ENCODE peak calls at places on chromosome 12, in eight cellular contexts. One of them, this sample, is unnamed.
A peak's percentile ranks its signal among the peaks of the same experiment; 100 is the strongest.

GRCh38 chr12:64943686-64944085 is 119.2 kb downstream of the TBC1D30 start:
- DNase-seq in Peyer's patch: no peak
- DNase-seq in erythroblast: no peak
- DNase-seq in IMR-90: no peak
- DNase-seq in uterus: no peak
- DNase-seq in heart left ventricle: no peak
- DNase-seq in GM12892: no peak
- DNase-seq in stomach: no peak
- DNase-seq in this sample: no peak

GRCh38 chr12:52260351-52261210 is 13.9 kb upstream of the KRT86 start:
- DNase-seq in Peyer's patch: no peak
- DNase-seq in erythroblast: no peak
- DNase-seq in IMR-90: peak; percentile 80
- DNase-seq in uterus: no peak
- DNase-seq in heart left ventricle: no peak
- DNase-seq in GM12892: no peak
- DNase-seq in stomach: no peak
- DNase-seq in this sample: no peak

GRCh38 chr12:5554711-5555110 is 122.8 kb downstream of the NTF3 start:
- DNase-seq in Peyer's patch: no peak
- DNase-seq in erythroblast: no peak
- DNase-seq in IMR-90: peak; percentile 58
- DNase-seq in uterus: no peak
- DNase-seq in heart left ventricle: no peak
- DNase-seq in GM12892: no peak
- DNase-seq in stomach: no peak
- DNase-seq in this sample: no peak

GRCh38 chr12:77049767-77050353 is 15.5 kb downstream of the E2F7 start:
- DNase-seq in Peyer's patch: no peak
- DNase-seq in erythroblast: peak; percentile 66
- DNase-seq in IMR-90: peak; percentile 70
- DNase-seq in uterus: no peak
- DNase-seq in heart left ventricle: no peak
- DNase-seq in GM12892: no peak
- DNase-seq in stomach: no peak
- DNase-seq in this sample: no peak

GRCh38 chr12:2319136-2319535 is 266.3 kb downstream of the CACNA1C start:
- DNase-seq in Peyer's patch: no peak
- DNase-seq in erythroblast: no peak
- DNase-seq in IMR-90: no peak
- DNase-seq in uterus: no peak
- DNase-seq in heart left ventricle: no peak
- DNase-seq in GM12892: no peak
- DNase-seq in stomach: no peak
- DNase-seq in this sample: no peak

GRCh38 chr12:113432976-113433375 is 10.8 kb downstream of the SDSL start:
- DNase-seq in Peyer's patch: no peak
- DNase-seq in erythroblast: no peak
- DNase-seq in IMR-90: no peak
- DNase-seq in uterus: no peak
- DNase-seq in heart left ventricle: no peak
- DNase-seq in GM12892: no peak
- DNase-seq in stomach: no peak
- DNase-seq in this sample: no peak

GRCh38 chr12:53623526-53623925 is 2.7 kb downstream of the ATF7 start:
- DNase-seq in Peyer's patch: no peak
- DNase-seq in erythroblast: peak; percentile 30
- DNase-seq in IMR-90: peak; percentile 66
- DNase-seq in uterus: no peak
- DNase-seq in heart left ventricle: no peak
- DNase-seq in GM12892: no peak
- DNase-seq in stomach: no peak
- DNase-seq in this sample: no peak

GRCh38 chr12:7856516-7856915 is 16.2 kb downstream of the SLC2A14 start:
- DNase-seq in Peyer's patch: no peak
- DNase-seq in erythroblast: no peak
- DNase-seq in IMR-90: peak; percentile 31
- DNase-seq in uterus: no peak
- DNase-seq in heart left ventricle: no peak
- DNase-seq in GM12892: no peak
- DNase-seq in stomach: no peak
- DNase-seq in this sample: no peak

GRCh38 chr12:21662122-21662792 is 4.6 kb upstream of the LDHB start:
- DNase-seq in Peyer's patch: no peak
- DNase-seq in erythroblast: no peak
- DNase-seq in IMR-90: no peak
- DNase-seq in uterus: no peak
- DNase-seq in heart left ventricle: no peak
- DNase-seq in GM12892: no peak
- DNase-seq in stomach: no peak
- DNase-seq in this sample: no peak

GRCh38 chr12:21656931-21657335 is 709 bp downstream of the LDHB start:
- DNase-seq in Peyer's patch: peak; percentile 52
- DNase-seq in erythroblast: peak; percentile 71
- DNase-seq in IMR-90: peak; percentile 50
- DNase-seq in uterus: no peak
- DNase-seq in heart left ventricle: no peak
- DNase-seq in GM12892: no peak
- DNase-seq in stomach: peak; percentile 43
- DNase-seq in this sample: peak; percentile 31

GRCh38 chr12:21655594-21655993 is 2.0 kb downstream of the LDHB start:
- DNase-seq in Peyer's patch: no peak
- DNase-seq in erythroblast: peak; percentile 60
- DNase-seq in IMR-90: no peak
- DNase-seq in uterus: no peak
- DNase-seq in heart left ventricle: no peak
- DNase-seq in GM12892: no peak
- DNase-seq in stomach: no peak
- DNase-seq in this sample: no peak

GRCh38 chr12:21659383-21659782 is 1.7 kb upstream of the LDHB start:
- DNase-seq in Peyer's patch: no peak
- DNase-seq in erythroblast: peak; percentile 6
- DNase-seq in IMR-90: no peak
- DNase-seq in uterus: no peak
- DNase-seq in heart left ventricle: no peak
- DNase-seq in GM12892: no peak
- DNase-seq in stomach: no peak
- DNase-seq in this sample: no peak

GRCh38 chr12:21657336-21658077 is at the start of gene LDHB:
- DNase-seq in Peyer's patch: peak; percentile 97
- DNase-seq in erythroblast: peak; percentile 93
- DNase-seq in IMR-90: peak; percentile 96
- DNase-seq in uterus: peak; percentile 98
- DNase-seq in heart left ventricle: peak; percentile 96
- DNase-seq in GM12892: peak; percentile 61
- DNase-seq in stomach: peak; percentile 94
- DNase-seq in this sample: peak; percentile 97
- TF ChIP-seq POLR2A in Peyer's patch: peak; percentile 60
- TF ChIP-seq POLR2A in erythroblast: peak; percentile 93
- TF ChIP-seq POLR2A in IMR-90: peak; percentile 84
- TF ChIP-seq POLR2A in uterus: peak; percentile 90
- TF ChIP-seq POLR2A in heart left ventricle: peak; percentile 96
- TF ChIP-seq POLR2A in GM12892: peak; percentile 91
- TF ChIP-seq POLR2A in stomach: peak; percentile 88
- TF ChIP-seq POLR2A in this sample: peak; percentile 85

DNA sequence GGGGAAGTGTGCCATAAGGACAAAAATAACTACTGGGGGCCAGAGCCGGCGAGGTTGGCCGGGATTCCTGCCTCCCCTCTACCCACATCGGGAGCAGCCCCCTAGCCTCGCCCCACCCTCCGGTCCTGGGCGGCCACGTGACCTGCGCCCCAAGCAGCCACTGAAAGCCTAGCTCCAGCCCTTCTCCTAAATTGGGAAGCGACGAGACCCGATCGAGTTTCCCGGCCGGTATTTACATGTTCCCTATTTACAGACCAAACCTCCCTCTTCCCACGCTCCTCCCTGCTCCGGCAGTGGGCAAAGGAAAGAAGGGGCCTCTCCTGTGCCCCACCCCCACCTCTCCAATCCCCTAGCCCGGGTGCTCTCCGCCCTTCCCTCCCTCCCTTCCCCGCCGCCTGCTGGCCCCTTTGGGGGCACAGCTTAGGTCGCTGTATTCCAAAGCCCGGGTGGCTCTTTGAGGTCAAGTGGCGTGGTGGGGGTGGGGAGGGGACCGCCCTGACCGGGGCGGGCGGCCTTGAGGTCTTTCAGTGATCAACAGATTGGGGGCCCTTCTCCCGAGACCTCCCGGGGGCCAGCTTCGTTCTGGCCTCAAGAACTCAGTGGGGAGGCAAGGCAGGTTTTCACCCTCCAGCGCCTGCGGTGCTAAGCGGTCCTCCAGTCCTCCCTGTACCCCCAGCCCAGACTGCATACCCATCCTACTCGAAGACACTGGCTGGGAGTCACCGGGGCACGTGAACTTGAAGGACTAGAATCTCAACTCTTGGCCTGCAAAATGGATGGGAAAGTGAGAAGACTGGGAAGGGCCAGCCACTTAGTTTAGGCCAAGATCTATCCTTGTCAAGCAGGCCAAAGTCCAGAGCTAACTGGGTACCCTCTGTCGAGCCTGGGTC is 6.3 kb upstream of the CTDSP2 start:
- DNase-seq in Peyer's patch: no peak
- DNase-seq in erythroblast: peak; percentile 13
- DNase-seq in IMR-90: no peak
- DNase-seq in uterus: peak; percentile 82
- DNase-seq in heart left ventricle: peak; percentile 74
- DNase-seq in GM12892: no peak
- DNase-seq in stomach: no peak
- DNase-seq in this sample: peak; percentile 73
- TF ChIP-seq POLR2A in Peyer's patch: no peak
- TF ChIP-seq POLR2A in erythroblast: no peak
- TF ChIP-seq POLR2A in IMR-90: no peak
- TF ChIP-seq POLR2A in uterus: peak; percentile 42
- TF ChIP-seq POLR2A in heart left ventricle: no peak
- TF ChIP-seq POLR2A in GM12892: no peak
- TF ChIP-seq POLR2A in stomach: no peak
- TF ChIP-seq POLR2A in this sample: no peak

GRCh38 chr12:130873825-130874224 is 2.0 kb downstream of the RAN start:
- DNase-seq in Peyer's patch: no peak
- DNase-seq in erythroblast: no peak
- DNase-seq in IMR-90: no peak
- DNase-seq in uterus: no peak
- DNase-seq in heart left ventricle: no peak
- DNase-seq in GM12892: no peak
- DNase-seq in stomach: no peak
- DNase-seq in this sample: no peak

GRCh38 chr12:130870442-130871285 is 1.2 kb upstream of the RAN start:
- DNase-seq in Peyer's patch: peak; percentile 71
- DNase-seq in erythroblast: peak; percentile 92
- DNase-seq in IMR-90: peak; percentile 83
- DNase-seq in uterus: peak; percentile 66
- DNase-seq in heart left ventricle: peak; percentile 75
- DNase-seq in GM12892: peak; percentile 72
- DNase-seq in stomach: peak; percentile 58
- DNase-seq in this sample: peak; percentile 60

GRCh38 chr12:130872179-130873096 is 572 bp downstream of the RAN start:
- DNase-seq in Peyer's patch: peak; percentile 36
- DNase-seq in erythroblast: peak; percentile 66
- DNase-seq in IMR-90: no peak
- DNase-seq in uterus: no peak
- DNase-seq in heart left ventricle: peak; percentile 68
- DNase-seq in GM12892: peak; percentile 40
- DNase-seq in stomach: peak; percentile 38
- DNase-seq in this sample: peak; percentile 67

GRCh38 chr12:130873106-130873795 is 1.4 kb downstream of the RAN start:
- DNase-seq in Peyer's patch: no peak
- DNase-seq in erythroblast: peak; percentile 48
- DNase-seq in IMR-90: no peak
- DNase-seq in uterus: no peak
- DNase-seq in heart left ventricle: no peak
- DNase-seq in GM12892: no peak
- DNase-seq in stomach: no peak
- DNase-seq in this sample: no peak

DNA sequence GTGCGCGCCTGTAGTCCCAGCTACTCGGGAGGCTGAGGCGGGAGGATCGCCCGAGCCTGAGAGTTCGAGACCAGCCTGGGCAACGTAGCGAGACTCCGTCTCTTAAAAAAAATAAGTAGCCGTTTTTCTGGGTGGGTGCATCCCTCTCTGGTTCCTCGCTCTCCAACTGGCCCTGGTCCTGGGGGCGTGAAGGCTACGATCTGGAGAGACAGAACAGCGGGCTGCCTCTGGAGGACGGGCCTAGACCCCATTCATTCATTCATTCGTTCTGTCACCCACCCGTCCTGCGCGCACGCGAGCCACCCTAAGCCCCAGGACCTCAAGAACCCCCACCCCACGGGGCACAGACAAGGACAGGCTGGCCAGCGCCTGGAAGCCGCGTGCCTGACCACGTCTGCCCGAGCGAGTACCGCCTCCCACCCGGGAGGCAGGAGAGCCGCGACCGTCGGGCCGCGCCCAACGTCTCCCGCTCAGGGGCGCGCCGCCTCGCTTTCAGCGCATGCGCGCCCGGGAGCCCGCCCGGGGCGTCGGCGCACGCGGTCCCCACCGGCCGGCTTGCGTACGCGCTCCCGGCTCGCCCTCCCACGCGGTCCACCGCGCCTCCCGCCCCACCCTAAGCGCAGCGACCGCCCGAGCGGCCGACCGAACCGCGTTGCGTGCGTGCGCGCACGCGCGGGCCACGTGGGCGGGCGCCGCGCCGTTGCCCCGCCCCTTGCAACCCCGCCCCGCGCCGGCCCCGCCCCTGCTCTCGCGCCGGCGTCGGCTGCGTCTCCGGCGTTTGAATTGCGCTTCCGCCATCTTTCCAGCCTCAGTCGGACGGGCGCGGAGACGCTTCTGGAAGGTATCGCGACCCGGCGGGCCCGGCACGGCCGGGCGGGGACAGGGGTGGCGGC is at the start of gene RAN:
- DNase-seq in Peyer's patch: peak; percentile 85
- DNase-seq in erythroblast: peak; percentile 97
- DNase-seq in IMR-90: peak; percentile 92
- DNase-seq in uterus: peak; percentile 89
- DNase-seq in heart left ventricle: peak; percentile 97
- DNase-seq in GM12892: peak; percentile 92
- DNase-seq in stomach: peak; percentile 93
- DNase-seq in this sample: peak; percentile 94
- TF ChIP-seq POLR2A in Peyer's patch: no peak
- TF ChIP-seq POLR2A in erythroblast: peak; percentile 95
- TF ChIP-seq POLR2A in IMR-90: peak; percentile 86
- TF ChIP-seq POLR2A in uterus: peak; percentile 50
- TF ChIP-seq POLR2A in heart left ventricle: peak; percentile 18
- TF ChIP-seq POLR2A in GM12892: peak; percentile 88
- TF ChIP-seq POLR2A in stomach: no peak
- TF ChIP-seq POLR2A in this sample: peak; percentile 41

GRCh38 chr12:21819678-21820077 is 45.2 kb upstream of the KCNJ8 start:
- DNase-seq in Peyer's patch: no peak
- DNase-seq in erythroblast: no peak
- DNase-seq in IMR-90: no peak
- DNase-seq in uterus: no peak
- DNase-seq in heart left ventricle: no peak
- DNase-seq in GM12892: no peak
- DNase-seq in stomach: no peak
- DNase-seq in this sample: no peak

GRCh38 chr12:21818627-21819026 is 44.1 kb upstream of the KCNJ8 start:
- DNase-seq in Peyer's patch: no peak
- DNase-seq in erythroblast: no peak
- DNase-seq in IMR-90: peak; percentile 73
- DNase-seq in uterus: no peak
- DNase-seq in heart left ventricle: no peak
- DNase-seq in GM12892: no peak
- DNase-seq in stomach: no peak
- DNase-seq in this sample: no peak

GRCh38 chr12:21815306-21816062 is 41.0 kb upstream of the KCNJ8 start:
- DNase-seq in Peyer's patch: no peak
- DNase-seq in erythroblast: no peak
- DNase-seq in IMR-90: no peak
- DNase-seq in uterus: no peak
- DNase-seq in heart left ventricle: no peak
- DNase-seq in GM12892: no peak
- DNase-seq in stomach: no peak
- DNase-seq in this sample: no peak

GRCh38 chr12:21823581-21823980 is 49.1 kb upstream of the KCNJ8 start:
- DNase-seq in Peyer's patch: no peak
- DNase-seq in erythroblast: no peak
- DNase-seq in IMR-90: no peak
- DNase-seq in uterus: no peak
- DNase-seq in heart left ventricle: peak; percentile 67
- DNase-seq in GM12892: no peak
- DNase-seq in stomach: no peak
- DNase-seq in this sample: peak; percentile 43

DNA sequence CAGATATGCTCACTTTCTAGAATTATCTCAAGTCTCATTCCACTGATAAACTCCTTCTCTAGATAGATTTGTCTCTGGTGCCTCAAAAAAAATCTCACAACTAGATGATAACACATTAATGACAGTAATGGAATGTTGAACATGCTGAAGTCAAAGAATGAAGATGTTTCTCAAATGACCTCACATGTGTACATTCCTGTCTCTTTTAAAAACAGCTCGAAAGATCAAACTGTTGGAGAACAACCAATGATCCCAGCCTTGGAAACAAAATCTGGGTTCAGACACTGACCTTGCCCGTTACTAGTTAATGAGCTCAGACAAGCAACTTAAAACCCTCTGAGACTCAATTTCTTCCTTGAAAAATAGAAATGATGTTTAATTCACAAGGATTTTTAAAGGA is 44.7 kb upstream of the KCNJ8 start:
- DNase-seq in Peyer's patch: no peak
- DNase-seq in erythroblast: no peak
- DNase-seq in IMR-90: peak; percentile 63
- DNase-seq in uterus: no peak
- DNase-seq in heart left ventricle: no peak
- DNase-seq in GM12892: no peak
- DNase-seq in stomach: no peak
- DNase-seq in this sample: no peak
- TF ChIP-seq POLR2A in Peyer's patch: no peak
- TF ChIP-seq POLR2A in erythroblast: no peak
- TF ChIP-seq POLR2A in IMR-90: no peak
- TF ChIP-seq POLR2A in uterus: no peak
- TF ChIP-seq POLR2A in heart left ventricle: no peak
- TF ChIP-seq POLR2A in GM12892: no peak
- TF ChIP-seq POLR2A in stomach: no peak
- TF ChIP-seq POLR2A in this sample: no peak